ENCODE peak calls at places on chromosome 9, in eight cellular contexts. One of them, this sample, is unnamed.
A peak's percentile ranks its signal among the peaks of the same experiment; 100 is the strongest.

GRCh38 chr9:77714077-77714549 is 66.0 kb upstream of the GNA14 start:
- DNase-seq in stimulated activated CD8-positive, alpha-beta memory T cell treated with anti-CD3 and anti-CD28 coated beads, Interleukin-7, amount 100 ng/mL, for 4 hours: no peak
- DNase-seq in heart right ventricle: no peak
- DNase-seq in amygdala: no peak
- DNase-seq in stimulated activated naive CD8-positive, alpha-beta T cell treated with anti-CD3 and anti-CD28 coated beads, Interleukin-15, Interleukin-2, amounts not matched to agents 100 U/mL and 50 U/mL, for 24 hours: no peak
- DNase-seq in left cardiac atrium: no peak
- DNase-seq in IMR-90: peak; percentile 38
- DNase-seq in adrenal gland: no peak
- DNase-seq in this sample: no peak

GRCh38 chr9:26058111-26058895 is 380.1 kb upstream of the TUSC1 start:
- DNase-seq in left cardiac atrium: no peak
- DNase-seq in stimulated activated CD8-positive, alpha-beta memory T cell treated with anti-CD3 and anti-CD28 coated beads, Interleukin-7, amount 100 ng/mL, for 4 hours: no peak
- DNase-seq in IMR-90: no peak
- DNase-seq in heart right ventricle: no peak
- DNase-seq in stimulated activated naive CD8-positive, alpha-beta T cell treated with anti-CD3 and anti-CD28 coated beads, Interleukin-15, Interleukin-2, amounts not matched to agents 100 U/mL and 50 U/mL, for 24 hours: no peak
- DNase-seq in amygdala: no peak
- DNase-seq in adrenal gland: no peak
- DNase-seq in this sample: no peak

GRCh38 chr9:111854799-111855198 is 41.8 kb upstream of the UGCG start:
- DNase-seq in left cardiac atrium: no peak
- DNase-seq in stimulated activated CD8-positive, alpha-beta memory T cell treated with anti-CD3 and anti-CD28 coated beads, Interleukin-7, amount 100 ng/mL, for 4 hours: no peak
- DNase-seq in stimulated activated naive CD8-positive, alpha-beta T cell treated with anti-CD3 and anti-CD28 coated beads, Interleukin-15, Interleukin-2, amounts not matched to agents 100 U/mL and 50 U/mL, for 24 hours: no peak
- DNase-seq in adrenal gland: no peak
- DNase-seq in heart right ventricle: no peak
- DNase-seq in amygdala: no peak
- DNase-seq in IMR-90: peak; percentile 35
- DNase-seq in this sample: no peak

GRCh38 chr9:109329274-109330258 is 8.7 kb upstream of the EPB41L4B start:
- DNase-seq in amygdala: no peak
- DNase-seq in stimulated activated naive CD8-positive, alpha-beta T cell treated with anti-CD3 and anti-CD28 coated beads, Interleukin-15, Interleukin-2, amounts not matched to agents 100 U/mL and 50 U/mL, for 24 hours: no peak
- DNase-seq in IMR-90: peak; percentile 58
- DNase-seq in left cardiac atrium: peak; percentile 79
- DNase-seq in adrenal gland: peak; percentile 81
- DNase-seq in stimulated activated CD8-positive, alpha-beta memory T cell treated with anti-CD3 and anti-CD28 coated beads, Interleukin-7, amount 100 ng/mL, for 4 hours: no peak
- DNase-seq in heart right ventricle: peak; percentile 45
- DNase-seq in this sample: no peak

GRCh38 chr9:109894444-109894843 is 114.4 kb downstream of the PALM2AKAP2 start:
- DNase-seq in adrenal gland: no peak
- DNase-seq in IMR-90: no peak
- DNase-seq in heart right ventricle: no peak
- DNase-seq in stimulated activated naive CD8-positive, alpha-beta T cell treated with anti-CD3 and anti-CD28 coated beads, Interleukin-15, Interleukin-2, amounts not matched to agents 100 U/mL and 50 U/mL, for 24 hours: no peak
- DNase-seq in stimulated activated CD8-positive, alpha-beta memory T cell treated with anti-CD3 and anti-CD28 coated beads, Interleukin-7, amount 100 ng/mL, for 4 hours: no peak
- DNase-seq in left cardiac atrium: no peak
- DNase-seq in amygdala: no peak
- DNase-seq in this sample: no peak

GRCh38 chr9:7045361-7045760 is 287.6 kb downstream of the KDM4C start:
- DNase-seq in left cardiac atrium: no peak
- DNase-seq in adrenal gland: no peak
- DNase-seq in IMR-90: peak; percentile 34
- DNase-seq in stimulated activated CD8-positive, alpha-beta memory T cell treated with anti-CD3 and anti-CD28 coated beads, Interleukin-7, amount 100 ng/mL, for 4 hours: no peak
- DNase-seq in stimulated activated naive CD8-positive, alpha-beta T cell treated with anti-CD3 and anti-CD28 coated beads, Interleukin-15, Interleukin-2, amounts not matched to agents 100 U/mL and 50 U/mL, for 24 hours: no peak
- DNase-seq in heart right ventricle: no peak
- DNase-seq in amygdala: no peak
- DNase-seq in this sample: no peak

GRCh38 chr9:127519301-127520166 is 68.2 kb downstream of the LRSAM1 start:
- DNase-seq in amygdala: no peak
- DNase-seq in heart right ventricle: no peak
- DNase-seq in adrenal gland: peak; percentile 59
- DNase-seq in stimulated activated CD8-positive, alpha-beta memory T cell treated with anti-CD3 and anti-CD28 coated beads, Interleukin-7, amount 100 ng/mL, for 4 hours: peak; percentile 41
- DNase-seq in left cardiac atrium: peak; percentile 56
- DNase-seq in stimulated activated naive CD8-positive, alpha-beta T cell treated with anti-CD3 and anti-CD28 coated beads, Interleukin-15, Interleukin-2, amounts not matched to agents 100 U/mL and 50 U/mL, for 24 hours: peak; percentile 74
- DNase-seq in IMR-90: peak; percentile 98
- DNase-seq in this sample: peak; percentile 61

GRCh38 chr9:99307846-99308245 is 85.8 kb downstream of the SEC61B start:
- DNase-seq in left cardiac atrium: no peak
- DNase-seq in adrenal gland: no peak
- DNase-seq in stimulated activated CD8-positive, alpha-beta memory T cell treated with anti-CD3 and anti-CD28 coated beads, Interleukin-7, amount 100 ng/mL, for 4 hours: no peak
- DNase-seq in amygdala: no peak
- DNase-seq in stimulated activated naive CD8-positive, alpha-beta T cell treated with anti-CD3 and anti-CD28 coated beads, Interleukin-15, Interleukin-2, amounts not matched to agents 100 U/mL and 50 U/mL, for 24 hours: no peak
- DNase-seq in IMR-90: no peak
- DNase-seq in heart right ventricle: no peak
- DNase-seq in this sample: no peak

GRCh38 chr9:106964822-106965525 is 102.0 kb downstream of the ZNF462 start:
- DNase-seq in IMR-90: peak; percentile 45
- DNase-seq in left cardiac atrium: no peak
- DNase-seq in amygdala: no peak
- DNase-seq in stimulated activated naive CD8-positive, alpha-beta T cell treated with anti-CD3 and anti-CD28 coated beads, Interleukin-15, Interleukin-2, amounts not matched to agents 100 U/mL and 50 U/mL, for 24 hours: no peak
- DNase-seq in heart right ventricle: no peak
- DNase-seq in adrenal gland: no peak
- DNase-seq in stimulated activated CD8-positive, alpha-beta memory T cell treated with anti-CD3 and anti-CD28 coated beads, Interleukin-7, amount 100 ng/mL, for 4 hours: no peak
- DNase-seq in this sample: no peak

GRCh38 chr9:133539434-133539833 is 4.9 kb downstream of the ADAMTSL2 start:
- DNase-seq in left cardiac atrium: peak; percentile 72
- DNase-seq in IMR-90: no peak
- DNase-seq in stimulated activated naive CD8-positive, alpha-beta T cell treated with anti-CD3 and anti-CD28 coated beads, Interleukin-15, Interleukin-2, amounts not matched to agents 100 U/mL and 50 U/mL, for 24 hours: no peak
- DNase-seq in amygdala: peak; percentile 58
- DNase-seq in adrenal gland: peak; percentile 50
- DNase-seq in heart right ventricle: peak; percentile 78
- DNase-seq in stimulated activated CD8-positive, alpha-beta memory T cell treated with anti-CD3 and anti-CD28 coated beads, Interleukin-7, amount 100 ng/mL, for 4 hours: no peak
- DNase-seq in this sample: no peak

GRCh38 chr9:109001275-109001676 is 12.0 kb downstream of the CTNNAL1 start:
- DNase-seq in heart right ventricle: no peak
- DNase-seq in adrenal gland: no peak
- DNase-seq in amygdala: no peak
- DNase-seq in IMR-90: peak; percentile 93
- DNase-seq in stimulated activated CD8-positive, alpha-beta memory T cell treated with anti-CD3 and anti-CD28 coated beads, Interleukin-7, amount 100 ng/mL, for 4 hours: no peak
- DNase-seq in stimulated activated naive CD8-positive, alpha-beta T cell treated with anti-CD3 and anti-CD28 coated beads, Interleukin-15, Interleukin-2, amounts not matched to agents 100 U/mL and 50 U/mL, for 24 hours: no peak
- DNase-seq in left cardiac atrium: no peak
- DNase-seq in this sample: no peak

GRCh38 chr9:34498511-34498910 is 24.3 kb downstream of the ENHO start:
- DNase-seq in heart right ventricle: no peak
- DNase-seq in left cardiac atrium: no peak
- DNase-seq in stimulated activated naive CD8-positive, alpha-beta T cell treated with anti-CD3 and anti-CD28 coated beads, Interleukin-15, Interleukin-2, amounts not matched to agents 100 U/mL and 50 U/mL, for 24 hours: no peak
- DNase-seq in IMR-90: no peak
- DNase-seq in amygdala: peak; percentile 35
- DNase-seq in adrenal gland: no peak
- DNase-seq in stimulated activated CD8-positive, alpha-beta memory T cell treated with anti-CD3 and anti-CD28 coated beads, Interleukin-7, amount 100 ng/mL, for 4 hours: no peak
- DNase-seq in this sample: no peak

GRCh38 chr9:131837316-131837715 is 97.4 kb upstream of the RAPGEF1 start:
- DNase-seq in adrenal gland: peak; percentile 27
- DNase-seq in IMR-90: no peak
- DNase-seq in left cardiac atrium: peak; percentile 43
- DNase-seq in amygdala: no peak
- DNase-seq in stimulated activated naive CD8-positive, alpha-beta T cell treated with anti-CD3 and anti-CD28 coated beads, Interleukin-15, Interleukin-2, amounts not matched to agents 100 U/mL and 50 U/mL, for 24 hours: no peak
- DNase-seq in stimulated activated CD8-positive, alpha-beta memory T cell treated with anti-CD3 and anti-CD28 coated beads, Interleukin-7, amount 100 ng/mL, for 4 hours: no peak
- DNase-seq in heart right ventricle: peak; percentile 41
- DNase-seq in this sample: no peak

GRCh38 chr9:120445974-120446373 is 134.0 kb downstream of the CDK5RAP2 start:
- DNase-seq in amygdala: no peak
- DNase-seq in stimulated activated CD8-positive, alpha-beta memory T cell treated with anti-CD3 and anti-CD28 coated beads, Interleukin-7, amount 100 ng/mL, for 4 hours: no peak
- DNase-seq in left cardiac atrium: no peak
- DNase-seq in IMR-90: no peak
- DNase-seq in heart right ventricle: no peak
- DNase-seq in adrenal gland: no peak
- DNase-seq in stimulated activated naive CD8-positive, alpha-beta T cell treated with anti-CD3 and anti-CD28 coated beads, Interleukin-15, Interleukin-2, amounts not matched to agents 100 U/mL and 50 U/mL, for 24 hours: no peak
- DNase-seq in this sample: no peak

GRCh38 chr9:129626944-129627297 is 958 bp downstream of the NTMT1 start:
- DNase-seq in amygdala: no peak
- DNase-seq in heart right ventricle: no peak
- DNase-seq in left cardiac atrium: no peak
- DNase-seq in stimulated activated naive CD8-positive, alpha-beta T cell treated with anti-CD3 and anti-CD28 coated beads, Interleukin-15, Interleukin-2, amounts not matched to agents 100 U/mL and 50 U/mL, for 24 hours: no peak
- DNase-seq in stimulated activated CD8-positive, alpha-beta memory T cell treated with anti-CD3 and anti-CD28 coated beads, Interleukin-7, amount 100 ng/mL, for 4 hours: no peak
- DNase-seq in adrenal gland: no peak
- DNase-seq in IMR-90: peak; percentile 92
- DNase-seq in this sample: no peak

GRCh38 chr9:87342743-87343142 is 154.9 kb upstream of the DAPK1 start:
- DNase-seq in left cardiac atrium: peak; percentile 30
- DNase-seq in stimulated activated CD8-positive, alpha-beta memory T cell treated with anti-CD3 and anti-CD28 coated beads, Interleukin-7, amount 100 ng/mL, for 4 hours: no peak
- DNase-seq in amygdala: no peak
- DNase-seq in IMR-90: no peak
- DNase-seq in stimulated activated naive CD8-positive, alpha-beta T cell treated with anti-CD3 and anti-CD28 coated beads, Interleukin-15, Interleukin-2, amounts not matched to agents 100 U/mL and 50 U/mL, for 24 hours: no peak
- DNase-seq in adrenal gland: peak; percentile 27
- DNase-seq in heart right ventricle: peak; percentile 30
- DNase-seq in this sample: no peak

GRCh38 chr9:72354704-72355103 is 10.3 kb downstream of the ZFAND5 start:
- DNase-seq in amygdala: no peak
- DNase-seq in stimulated activated CD8-positive, alpha-beta memory T cell treated with anti-CD3 and anti-CD28 coated beads, Interleukin-7, amount 100 ng/mL, for 4 hours: no peak
- DNase-seq in adrenal gland: no peak
- DNase-seq in IMR-90: no peak
- DNase-seq in stimulated activated naive CD8-positive, alpha-beta T cell treated with anti-CD3 and anti-CD28 coated beads, Interleukin-15, Interleukin-2, amounts not matched to agents 100 U/mL and 50 U/mL, for 24 hours: no peak
- DNase-seq in heart right ventricle: no peak
- DNase-seq in left cardiac atrium: no peak
- DNase-seq in this sample: no peak

GRCh38 chr9:128007566-128008138 is 26.9 kb upstream of the EEIG1 start:
- DNase-seq in heart right ventricle: no peak
- DNase-seq in amygdala: peak; percentile 6
- DNase-seq in stimulated activated naive CD8-positive, alpha-beta T cell treated with anti-CD3 and anti-CD28 coated beads, Interleukin-15, Interleukin-2, amounts not matched to agents 100 U/mL and 50 U/mL, for 24 hours: peak; percentile 87
- DNase-seq in adrenal gland: peak; percentile 80
- DNase-seq in stimulated activated CD8-positive, alpha-beta memory T cell treated with anti-CD3 and anti-CD28 coated beads, Interleukin-7, amount 100 ng/mL, for 4 hours: peak; percentile 81
- DNase-seq in IMR-90: peak; percentile 27
- DNase-seq in left cardiac atrium: peak; percentile 40
- DNase-seq in this sample: peak; percentile 90

GRCh38 chr9:17064558-17064957 is 70.3 kb upstream of the CNTLN start:
- DNase-seq in IMR-90: no peak
- DNase-seq in stimulated activated naive CD8-positive, alpha-beta T cell treated with anti-CD3 and anti-CD28 coated beads, Interleukin-15, Interleukin-2, amounts not matched to agents 100 U/mL and 50 U/mL, for 24 hours: no peak
- DNase-seq in heart right ventricle: no peak
- DNase-seq in amygdala: no peak
- DNase-seq in left cardiac atrium: no peak
- DNase-seq in adrenal gland: no peak
- DNase-seq in stimulated activated CD8-positive, alpha-beta memory T cell treated with anti-CD3 and anti-CD28 coated beads, Interleukin-7, amount 100 ng/mL, for 4 hours: no peak
- DNase-seq in this sample: no peak

GRCh38 chr9:131738838-131739191 is 1.1 kb downstream of the RAPGEF1 start:
- DNase-seq in stimulated activated naive CD8-positive, alpha-beta T cell treated with anti-CD3 and anti-CD28 coated beads, Interleukin-15, Interleukin-2, amounts not matched to agents 100 U/mL and 50 U/mL, for 24 hours: no peak
- DNase-seq in IMR-90: no peak
- DNase-seq in stimulated activated CD8-positive, alpha-beta memory T cell treated with anti-CD3 and anti-CD28 coated beads, Interleukin-7, amount 100 ng/mL, for 4 hours: no peak
- DNase-seq in adrenal gland: no peak
- DNase-seq in amygdala: no peak
- DNase-seq in heart right ventricle: no peak
- DNase-seq in left cardiac atrium: no peak
- DNase-seq in this sample: peak; percentile 50

GRCh38 chr9:110343537-110343936 is 5.9 kb upstream of the TXNDC8 start:
- DNase-seq in stimulated activated naive CD8-positive, alpha-beta T cell treated with anti-CD3 and anti-CD28 coated beads, Interleukin-15, Interleukin-2, amounts not matched to agents 100 U/mL and 50 U/mL, for 24 hours: no peak
- DNase-seq in amygdala: no peak
- DNase-seq in IMR-90: no peak
- DNase-seq in stimulated activated CD8-positive, alpha-beta memory T cell treated with anti-CD3 and anti-CD28 coated beads, Interleukin-7, amount 100 ng/mL, for 4 hours: no peak
- DNase-seq in heart right ventricle: no peak
- DNase-seq in adrenal gland: no peak
- DNase-seq in left cardiac atrium: no peak
- DNase-seq in this sample: no peak

GRCh38 chr9:223167-223566 is 8.5 kb downstream of the DOCK8 start:
- DNase-seq in amygdala: no peak
- DNase-seq in stimulated activated CD8-positive, alpha-beta memory T cell treated with anti-CD3 and anti-CD28 coated beads, Interleukin-7, amount 100 ng/mL, for 4 hours: no peak
- DNase-seq in left cardiac atrium: no peak
- DNase-seq in adrenal gland: no peak
- DNase-seq in heart right ventricle: no peak
- DNase-seq in IMR-90: no peak
- DNase-seq in stimulated activated naive CD8-positive, alpha-beta T cell treated with anti-CD3 and anti-CD28 coated beads, Interleukin-15, Interleukin-2, amounts not matched to agents 100 U/mL and 50 U/mL, for 24 hours: no peak
- DNase-seq in this sample: no peak

GRCh38 chr9:2709645-2710101 is 7.6 kb upstream of the KCNV2 start:
- DNase-seq in stimulated activated CD8-positive, alpha-beta memory T cell treated with anti-CD3 and anti-CD28 coated beads, Interleukin-7, amount 100 ng/mL, for 4 hours: no peak
- DNase-seq in heart right ventricle: no peak
- DNase-seq in amygdala: no peak
- DNase-seq in stimulated activated naive CD8-positive, alpha-beta T cell treated with anti-CD3 and anti-CD28 coated beads, Interleukin-15, Interleukin-2, amounts not matched to agents 100 U/mL and 50 U/mL, for 24 hours: no peak
- DNase-seq in IMR-90: no peak
- DNase-seq in adrenal gland: no peak
- DNase-seq in left cardiac atrium: no peak
- DNase-seq in this sample: no peak

GRCh38 chr9:129509508-129509907 is 111.4 kb downstream of the C9orf50 start:
- DNase-seq in left cardiac atrium: no peak
- DNase-seq in IMR-90: peak; percentile 98
- DNase-seq in adrenal gland: no peak
- DNase-seq in stimulated activated naive CD8-positive, alpha-beta T cell treated with anti-CD3 and anti-CD28 coated beads, Interleukin-15, Interleukin-2, amounts not matched to agents 100 U/mL and 50 U/mL, for 24 hours: no peak
- DNase-seq in amygdala: no peak
- DNase-seq in heart right ventricle: no peak
- DNase-seq in stimulated activated CD8-positive, alpha-beta memory T cell treated with anti-CD3 and anti-CD28 coated beads, Interleukin-7, amount 100 ng/mL, for 4 hours: no peak
- DNase-seq in this sample: no peak

GRCh38 chr9:63816742-63817621 is 1468.0 kb downstream of the FOXD4L5 start:
- DNase-seq in IMR-90: peak; percentile 82
- DNase-seq in stimulated activated naive CD8-positive, alpha-beta T cell treated with anti-CD3 and anti-CD28 coated beads, Interleukin-15, Interleukin-2, amounts not matched to agents 100 U/mL and 50 U/mL, for 24 hours: peak; percentile 81
- DNase-seq in left cardiac atrium: peak; percentile 87
- DNase-seq in adrenal gland: peak; percentile 65
- DNase-seq in heart right ventricle: peak; percentile 86
- DNase-seq in amygdala: no peak
- DNase-seq in stimulated activated CD8-positive, alpha-beta memory T cell treated with anti-CD3 and anti-CD28 coated beads, Interleukin-7, amount 100 ng/mL, for 4 hours: peak; percentile 66
- DNase-seq in this sample: peak; percentile 84

GRCh38 chr9:110464321-110464720 is 115.2 kb downstream of the SVEP1 start:
- DNase-seq in heart right ventricle: no peak
- DNase-seq in stimulated activated naive CD8-positive, alpha-beta T cell treated with anti-CD3 and anti-CD28 coated beads, Interleukin-15, Interleukin-2, amounts not matched to agents 100 U/mL and 50 U/mL, for 24 hours: no peak
- DNase-seq in left cardiac atrium: no peak
- DNase-seq in adrenal gland: no peak
- DNase-seq in amygdala: no peak
- DNase-seq in stimulated activated CD8-positive, alpha-beta memory T cell treated with anti-CD3 and anti-CD28 coated beads, Interleukin-7, amount 100 ng/mL, for 4 hours: no peak
- DNase-seq in IMR-90: no peak
- DNase-seq in this sample: no peak

GRCh38 chr9:137250329-137251193 is 525 bp upstream of the STPG3 start:
- DNase-seq in left cardiac atrium: no peak
- DNase-seq in IMR-90: no peak
- DNase-seq in stimulated activated naive CD8-positive, alpha-beta T cell treated with anti-CD3 and anti-CD28 coated beads, Interleukin-15, Interleukin-2, amounts not matched to agents 100 U/mL and 50 U/mL, for 24 hours: no peak
- DNase-seq in heart right ventricle: no peak
- DNase-seq in adrenal gland: no peak
- DNase-seq in amygdala: no peak
- DNase-seq in stimulated activated CD8-positive, alpha-beta memory T cell treated with anti-CD3 and anti-CD28 coated beads, Interleukin-7, amount 100 ng/mL, for 4 hours: no peak
- DNase-seq in this sample: no peak

GRCh38 chr9:91101598-91102168 is 260.0 kb downstream of the AUH start:
- DNase-seq in adrenal gland: no peak
- DNase-seq in stimulated activated CD8-positive, alpha-beta memory T cell treated with anti-CD3 and anti-CD28 coated beads, Interleukin-7, amount 100 ng/mL, for 4 hours: peak; percentile 59
- DNase-seq in heart right ventricle: no peak
- DNase-seq in amygdala: no peak
- DNase-seq in IMR-90: no peak
- DNase-seq in left cardiac atrium: no peak
- DNase-seq in stimulated activated naive CD8-positive, alpha-beta T cell treated with anti-CD3 and anti-CD28 coated beads, Interleukin-15, Interleukin-2, amounts not matched to agents 100 U/mL and 50 U/mL, for 24 hours: peak; percentile 82
- DNase-seq in this sample: peak; percentile 97

GRCh38 chr9:98391406-98391805 is 136.0 kb upstream of the TBC1D2 start:
- DNase-seq in left cardiac atrium: no peak
- DNase-seq in IMR-90: no peak
- DNase-seq in adrenal gland: no peak
- DNase-seq in stimulated activated CD8-positive, alpha-beta memory T cell treated with anti-CD3 and anti-CD28 coated beads, Interleukin-7, amount 100 ng/mL, for 4 hours: no peak
- DNase-seq in amygdala: no peak
- DNase-seq in stimulated activated naive CD8-positive, alpha-beta T cell treated with anti-CD3 and anti-CD28 coated beads, Interleukin-15, Interleukin-2, amounts not matched to agents 100 U/mL and 50 U/mL, for 24 hours: no peak
- DNase-seq in heart right ventricle: no peak
- DNase-seq in this sample: no peak

GRCh38 chr9:27865031-27865438 is 291.8 kb upstream of the C9orf72 start:
- DNase-seq in left cardiac atrium: peak; percentile 14
- DNase-seq in stimulated activated naive CD8-positive, alpha-beta T cell treated with anti-CD3 and anti-CD28 coated beads, Interleukin-15, Interleukin-2, amounts not matched to agents 100 U/mL and 50 U/mL, for 24 hours: no peak
- DNase-seq in adrenal gland: no peak
- DNase-seq in amygdala: no peak
- DNase-seq in stimulated activated CD8-positive, alpha-beta memory T cell treated with anti-CD3 and anti-CD28 coated beads, Interleukin-7, amount 100 ng/mL, for 4 hours: no peak
- DNase-seq in heart right ventricle: no peak
- DNase-seq in IMR-90: no peak
- DNase-seq in this sample: no peak

This sample was measured in activated CD8-positive, alpha-beta T cell treated with anti-CD3 and anti-CD28 coated beads, Interleukin-2, amount 10 ng/mL, durations not matched to agents 7 days and 5 days.